ENCODE peak calls at places on chromosomes 5 and 9, in four cellular contexts. S, Y, T and O are unnamed samples.

GRCh38 chr5:80213467-80213866 is 42.4 kb downstream of the SERINC5 start:
- DNase-seq in S (no peak), Y (no peak), T (no peak), O (no peak)

GRCh38 chr9:114159562-114160145 is 4.3 kb downstream of the COL27A1 start:
- DNase-seq in Y (no peak), T (no peak), S (no peak), O (no peak)

GRCh38 chr5:86879086-86879485 is 261.3 kb downstream of the COX7C start:
- DNase-seq in S (no peak), T (no peak), Y (no peak), O (no peak)

GRCh38 chr9:25913806-25914205 is 235.6 kb upstream of the TUSC1 start:
- DNase-seq in Y (no peak), S (no peak), T (no peak), O (no peak)

GRCh38 chr5:168413596-168413995 is 72.7 kb upstream of the RARS1 start:
- DNase-seq in T (no peak), Y (no peak), S (no peak), O (no peak)

GRCh38 chr9:118931941-118932340 is 437.3 kb downstream of the BRINP1 start:
- DNase-seq in Y (no peak), T (no peak), S (no peak), O (no peak)

GRCh38 chr5:177557041-177557647 is 2.8 kb upstream of the FAM193B start:
- DNase-seq in S (no peak), Y (no peak), T (no peak), O (no peak)

GRCh38 chr5:179420476-179420875 is 75.2 kb upstream of the ADAMTS2 start:
- DNase-seq in T (no peak), Y (no peak), S (no peak), O (no peak)

GRCh38 chr9:98365724-98366123 is 110.3 kb upstream of the TBC1D2 start:
- DNase-seq in Y (no peak), S (no peak), T (no peak), O (no peak)

GRCh38 chr9:99105152-99106043 is 485 bp downstream of the TGFBR1 start:
- DNase-seq in S (peak), T (peak), Y (no peak), O (peak)

GRCh38 chr5:61603211-61603908 is 271.3 kb downstream of the ZSWIM6 start:
- DNase-seq in T (no peak), Y (no peak), S (no peak), O (no peak)

GRCh38 chr9:72577212-72577753 is 55.9 kb downstream of the TMC1 start:
- DNase-seq in Y (peak), T (peak), S (peak), O (no peak)

GRCh38 chr5:139406960-139407359 is 3.1 kb upstream of the SPATA24 start:
- DNase-seq in S (no peak), Y (no peak), T (no peak), O (no peak)
- TF ChIP-seq CTCF in S (no peak), Y (no peak), T (no peak), O (no peak)

GRCh38 chr5:160363122-160363521 is 7.3 kb downstream of the C1QTNF2 start:
- DNase-seq in T (no peak), Y (no peak), S (no peak), O (no peak)

GRCh38 chr5:160357861-160358411 is 12.5 kb downstream of the C1QTNF2 start:
- DNase-seq in T (peak), S (no peak), Y (no peak), O (no peak)

GRCh38 chr5:160361624-160362023 is 8.8 kb downstream of the C1QTNF2 start:
- DNase-seq in T (no peak), Y (no peak), S (no peak), O (no peak)

GRCh38 chr5:160359816-160360215 is 10.6 kb downstream of the C1QTNF2 start:
- DNase-seq in Y (no peak), S (no peak), T (no peak), O (no peak)

GRCh38 chr5:160360310-160360709 is 10.1 kb downstream of the C1QTNF2 start:
- DNase-seq in T (no peak), S (no peak), Y (no peak), O (no peak)
- TF ChIP-seq CTCF in T (no peak), S (no peak), Y (no peak), O (no peak)

DNA sequence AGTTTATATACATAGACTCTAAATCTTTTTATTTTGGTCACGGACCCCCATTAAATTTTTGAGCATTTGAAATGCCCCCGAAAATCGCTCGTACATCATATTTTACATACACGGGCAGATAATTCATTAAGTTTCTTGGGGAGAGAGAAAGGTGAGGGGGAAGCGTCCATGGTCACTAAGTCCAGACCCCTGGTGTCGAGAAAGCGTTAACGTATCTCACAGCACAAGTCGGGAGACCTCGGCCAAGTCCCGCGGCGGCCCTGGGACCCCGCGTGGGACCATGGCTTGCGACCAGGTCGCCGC is 794 bp downstream of the PTBP3 start:
- DNase-seq in T (no peak), S (no peak), Y (no peak), O (no peak)
- TF ChIP-seq CTCF in T (no peak), S (peak), Y (no peak), O (no peak)

GRCh38 chr5:37840036-37840909 is at the start of gene GDNF:
- DNase-seq in T (no peak), Y (no peak), S (peak), O (peak)
- TF ChIP-seq CTCF in T (peak), Y (no peak), S (peak), O (no peak)

GRCh38 chr5:165805756-165806155 is 2300.3 kb downstream of the MAT2B start:
- DNase-seq in S (no peak), Y (no peak), T (no peak), O (peak)
- TF ChIP-seq CTCF in S (no peak), Y (no peak), T (no peak), O (no peak)

DNA sequence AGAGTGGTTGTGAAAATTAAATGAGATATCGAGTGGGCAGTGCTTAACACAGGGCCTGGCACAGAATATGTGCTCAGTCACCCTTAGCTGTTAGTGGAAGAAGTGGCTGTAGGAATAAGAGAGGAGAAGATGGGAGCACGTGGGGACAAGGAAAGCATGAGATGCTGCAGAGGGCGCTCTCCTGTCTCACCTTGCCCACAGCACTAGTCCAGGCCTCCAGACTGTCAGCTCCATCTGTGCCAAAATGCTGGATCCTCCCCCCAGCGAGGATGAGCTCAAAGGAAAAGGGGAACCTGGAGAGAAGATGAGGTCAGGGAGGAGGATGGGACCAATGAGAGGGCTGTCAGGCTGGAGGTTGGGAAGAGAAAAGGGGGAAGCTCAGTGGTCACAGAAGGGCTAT is 12.5 kb downstream of the ARAP3 start:
- DNase-seq in Y (no peak), T (no peak), S (no peak), O (no peak)
- TF ChIP-seq CTCF in Y (peak), T (no peak), S (peak), O (no peak)